ENCODE peak calls at places on chromosome X, in nine cellular contexts. One of them, this sample, is unnamed.

GRCh38 chrX:154401045-154401799 is 3.0 kb downstream of the RPL10 start:
- DNase-seq in lung: no peak
- DNase-seq in fibroblast of lung: peak; percentile 19
- DNase-seq in esophagus muscularis mucosa: no peak
- DNase-seq in colonic mucosa: no peak
- DNase-seq in GM13976: no peak
- DNase-seq in mammary epithelial cell: no peak
- DNase-seq in cardiac muscle cell: no peak
- DNase-seq in GM10248: no peak
- DNase-seq in this sample: no peak

GRCh38 chrX:9847071-9847470 is 60.8 kb downstream of the SHROOM2 start:
- DNase-seq in lung: no peak
- DNase-seq in fibroblast of lung: no peak
- DNase-seq in esophagus muscularis mucosa: no peak
- DNase-seq in colonic mucosa: no peak
- DNase-seq in GM13976: no peak
- DNase-seq in mammary epithelial cell: no peak
- DNase-seq in cardiac muscle cell: peak; percentile 44
- DNase-seq in GM10248: no peak
- DNase-seq in this sample: no peak

GRCh38 chrX:8726031-8726652 is 5.8 kb downstream of the ANOS1 start:
- DNase-seq in lung: no peak
- DNase-seq in fibroblast of lung: peak; percentile 11
- DNase-seq in esophagus muscularis mucosa: no peak
- DNase-seq in colonic mucosa: no peak
- DNase-seq in GM13976: no peak
- DNase-seq in mammary epithelial cell: peak; percentile 14
- DNase-seq in cardiac muscle cell: no peak
- DNase-seq in GM10248: no peak
- DNase-seq in this sample: no peak

GRCh38 chrX:3520458-3520857 is 174.0 kb upstream of the MXRA5 start:
- DNase-seq in lung: no peak
- DNase-seq in fibroblast of lung: no peak
- DNase-seq in esophagus muscularis mucosa: no peak
- DNase-seq in colonic mucosa: no peak
- DNase-seq in GM13976: no peak
- DNase-seq in mammary epithelial cell: no peak
- DNase-seq in cardiac muscle cell: no peak
- DNase-seq in GM10248: no peak
- DNase-seq in this sample: no peak

GRCh38 chrX:138847930-138848329 is 136.4 kb upstream of the FGF13 start:
- DNase-seq in lung: no peak
- DNase-seq in fibroblast of lung: peak; percentile 37
- DNase-seq in esophagus muscularis mucosa: no peak
- DNase-seq in colonic mucosa: no peak
- DNase-seq in GM13976: no peak
- DNase-seq in mammary epithelial cell: peak; percentile 9
- DNase-seq in cardiac muscle cell: peak; percentile 30
- DNase-seq in GM10248: no peak
- DNase-seq in this sample: no peak

GRCh38 chrX:19541931-19542330 is 26.6 kb upstream of the MAP3K15 start:
- DNase-seq in lung: no peak
- DNase-seq in fibroblast of lung: no peak
- DNase-seq in esophagus muscularis mucosa: no peak
- DNase-seq in colonic mucosa: no peak
- DNase-seq in GM13976: no peak
- DNase-seq in mammary epithelial cell: no peak
- DNase-seq in cardiac muscle cell: no peak
- DNase-seq in GM10248: no peak
- DNase-seq in this sample: no peak

GRCh38 chrX:136065044-136065671 is 79.9 kb downstream of the SLC9A6 start:
- DNase-seq in lung: peak; percentile 32
- DNase-seq in fibroblast of lung: peak; percentile 72
- DNase-seq in esophagus muscularis mucosa: no peak
- DNase-seq in colonic mucosa: no peak
- DNase-seq in GM13976: no peak
- DNase-seq in mammary epithelial cell: no peak
- DNase-seq in cardiac muscle cell: peak; percentile 5
- DNase-seq in GM10248: no peak
- DNase-seq in this sample: no peak

GRCh38 chrX:24371391-24371972 is 11.0 kb downstream of the SUPT20HL1 start:
- DNase-seq in lung: peak; percentile 44
- DNase-seq in fibroblast of lung: peak; percentile 54
- DNase-seq in esophagus muscularis mucosa: no peak
- DNase-seq in colonic mucosa: peak; percentile 70
- DNase-seq in GM13976: peak; percentile 76
- DNase-seq in mammary epithelial cell: peak; percentile 41
- DNase-seq in cardiac muscle cell: peak; percentile 87
- DNase-seq in GM10248: peak; percentile 71
- DNase-seq in this sample: no peak

GRCh38 chrX:20151689-20152088 is 10.1 kb upstream of the EIF1AX start:
- DNase-seq in lung: no peak
- DNase-seq in fibroblast of lung: no peak
- DNase-seq in esophagus muscularis mucosa: no peak
- DNase-seq in colonic mucosa: no peak
- DNase-seq in GM13976: no peak
- DNase-seq in mammary epithelial cell: no peak
- DNase-seq in cardiac muscle cell: no peak
- DNase-seq in GM10248: no peak
- DNase-seq in this sample: no peak

GRCh38 chrX:1316527-1316926 is 20.1 kb upstream of the IL3RA start:
- DNase-seq in lung: peak; percentile 72
- DNase-seq in fibroblast of lung: no peak
- DNase-seq in esophagus muscularis mucosa: no peak
- DNase-seq in colonic mucosa: peak; percentile 34
- DNase-seq in GM13976: no peak
- DNase-seq in mammary epithelial cell: no peak
- DNase-seq in cardiac muscle cell: no peak
- DNase-seq in GM10248: peak; percentile 6
- DNase-seq in this sample: no peak

GRCh38 chrX:54695231-54695630 is 102.8 kb downstream of the ITIH6 start:
- DNase-seq in lung: no peak
- DNase-seq in fibroblast of lung: peak; percentile 1
- DNase-seq in esophagus muscularis mucosa: no peak
- DNase-seq in colonic mucosa: no peak
- DNase-seq in GM13976: no peak
- DNase-seq in mammary epithelial cell: peak; percentile 44
- DNase-seq in cardiac muscle cell: peak; percentile 8
- DNase-seq in GM10248: no peak
- DNase-seq in this sample: no peak

GRCh38 chrX:54386314-54386713 is 28.5 kb upstream of the WNK3 start:
- DNase-seq in lung: no peak
- DNase-seq in fibroblast of lung: no peak
- DNase-seq in esophagus muscularis mucosa: no peak
- DNase-seq in colonic mucosa: no peak
- DNase-seq in GM13976: no peak
- DNase-seq in mammary epithelial cell: no peak
- DNase-seq in cardiac muscle cell: no peak
- DNase-seq in GM10248: no peak
- DNase-seq in this sample: no peak

GRCh38 chrX:33908074-33908473 is 224.0 kb downstream of the FAM47A start:
- DNase-seq in lung: no peak
- DNase-seq in fibroblast of lung: no peak
- DNase-seq in esophagus muscularis mucosa: no peak
- DNase-seq in colonic mucosa: no peak
- DNase-seq in GM13976: no peak
- DNase-seq in mammary epithelial cell: no peak
- DNase-seq in cardiac muscle cell: no peak
- DNase-seq in GM10248: no peak
- DNase-seq in this sample: no peak

GRCh38 chrX:92247076-92247475 is 467.9 kb downstream of the PCDH11X start:
- DNase-seq in lung: no peak
- DNase-seq in fibroblast of lung: peak; percentile 54
- DNase-seq in esophagus muscularis mucosa: no peak
- DNase-seq in colonic mucosa: no peak
- DNase-seq in GM13976: no peak
- DNase-seq in mammary epithelial cell: peak; percentile 26
- DNase-seq in cardiac muscle cell: no peak
- DNase-seq in GM10248: no peak
- DNase-seq in this sample: no peak

GRCh38 chrX:77597090-77597489 is 149.9 kb downstream of the FGF16 start:
- DNase-seq in lung: no peak
- DNase-seq in fibroblast of lung: peak; percentile 52
- DNase-seq in esophagus muscularis mucosa: no peak
- DNase-seq in colonic mucosa: no peak
- DNase-seq in GM13976: no peak
- DNase-seq in mammary epithelial cell: peak; percentile 8
- DNase-seq in cardiac muscle cell: peak; percentile 2
- DNase-seq in GM10248: no peak
- DNase-seq in this sample: no peak
- TF ChIP-seq CTCF in lung: no peak
- TF ChIP-seq CTCF in fibroblast of lung: peak; percentile 44
- TF ChIP-seq CTCF in esophagus muscularis mucosa: no peak
- TF ChIP-seq CTCF in colonic mucosa: no peak
- TF ChIP-seq CTCF in GM13976: no peak
- TF ChIP-seq CTCF in mammary epithelial cell: peak; percentile 24
- TF ChIP-seq CTCF in cardiac muscle cell: peak; percentile 40
- TF ChIP-seq CTCF in GM10248: no peak
- TF ChIP-seq CTCF in this sample: peak; percentile 15

DNA sequence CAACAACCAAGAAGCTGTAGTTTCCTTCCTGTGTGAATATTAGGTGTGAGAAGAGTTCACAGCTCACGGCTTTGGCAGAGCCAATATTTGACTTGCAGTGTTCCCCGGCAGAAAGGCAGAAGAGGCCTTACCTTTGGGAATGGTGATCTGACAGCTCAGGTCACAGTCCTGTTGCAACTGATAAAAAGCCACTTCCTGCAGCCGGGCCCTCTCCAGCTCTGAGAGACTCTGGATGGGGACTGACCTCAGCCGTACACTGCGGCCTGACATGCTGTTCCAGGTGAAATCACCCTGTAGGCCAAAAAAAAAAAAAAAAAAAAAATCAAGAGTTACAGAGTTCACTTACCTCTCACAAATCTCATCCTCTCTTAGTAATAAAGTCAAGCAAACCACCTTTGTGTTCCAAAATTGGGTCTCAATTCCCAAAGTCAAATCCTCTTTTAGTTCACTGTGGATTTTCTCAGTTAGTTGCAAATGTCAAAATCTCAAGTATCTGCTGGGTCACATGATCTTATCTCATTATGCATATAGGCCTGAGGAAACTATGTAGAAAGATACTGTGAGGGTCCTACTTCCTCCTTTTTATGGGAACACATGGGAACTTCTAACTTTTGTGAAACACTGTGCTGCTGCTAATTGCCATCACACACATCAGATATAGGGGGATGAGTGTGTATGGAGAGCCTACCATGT is 38.6 kb upstream of the AMELX start:
- DNase-seq in lung: no peak
- DNase-seq in fibroblast of lung: no peak
- DNase-seq in esophagus muscularis mucosa: no peak
- DNase-seq in colonic mucosa: no peak
- DNase-seq in GM13976: no peak
- DNase-seq in mammary epithelial cell: no peak
- DNase-seq in cardiac muscle cell: peak; percentile 21
- DNase-seq in GM10248: no peak
- DNase-seq in this sample: no peak
- TF ChIP-seq CTCF in lung: no peak
- TF ChIP-seq CTCF in fibroblast of lung: no peak
- TF ChIP-seq CTCF in esophagus muscularis mucosa: no peak
- TF ChIP-seq CTCF in colonic mucosa: no peak
- TF ChIP-seq CTCF in GM13976: no peak
- TF ChIP-seq CTCF in mammary epithelial cell: no peak
- TF ChIP-seq CTCF in cardiac muscle cell: no peak
- TF ChIP-seq CTCF in GM10248: no peak
- TF ChIP-seq CTCF in this sample: no peak

DNA sequence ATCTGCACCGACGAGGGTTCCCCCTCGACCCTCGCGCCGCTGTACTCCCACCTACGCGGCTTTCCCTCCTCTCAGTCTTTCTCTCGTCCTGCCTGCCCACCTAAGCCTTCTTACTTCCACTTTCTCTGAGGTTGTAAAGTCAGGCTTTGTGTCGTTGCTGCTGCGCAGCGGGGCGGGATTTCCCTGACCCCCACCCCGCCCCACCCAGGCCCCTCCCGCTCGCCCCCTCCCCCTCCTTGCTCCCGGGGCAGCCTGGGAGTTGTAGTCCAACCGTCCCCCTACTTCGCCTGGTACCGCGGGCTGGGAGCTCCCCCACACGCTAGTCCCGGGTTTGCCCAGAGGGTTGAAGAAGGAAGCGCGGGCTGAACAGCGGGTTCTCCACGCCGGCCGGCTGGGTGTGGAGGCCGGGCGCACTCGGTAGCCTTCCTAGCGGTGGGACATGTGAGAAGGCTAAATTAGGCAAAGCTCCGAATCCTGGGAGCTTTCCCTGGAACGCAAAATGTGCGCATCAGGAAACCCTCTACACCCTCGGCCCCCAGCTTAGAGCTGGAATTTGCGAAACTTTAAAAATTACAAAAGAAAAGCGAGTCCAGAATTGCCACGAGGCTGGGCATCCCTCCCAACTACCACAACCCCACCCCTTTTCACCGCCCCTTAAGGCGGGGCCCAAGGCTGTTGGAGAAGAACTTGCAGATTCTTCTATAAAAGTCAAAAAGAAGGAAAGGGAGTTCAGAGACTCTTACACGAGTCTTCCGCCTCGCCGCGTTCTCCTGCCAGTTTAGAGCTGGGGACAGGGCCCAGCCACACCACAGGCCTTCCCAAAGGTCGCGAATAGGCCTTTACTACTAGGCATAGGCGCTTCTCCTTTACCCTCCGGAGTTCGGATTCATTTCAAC is at the start of gene ATP11C:
- DNase-seq in lung: peak; percentile 81
- DNase-seq in fibroblast of lung: peak; percentile 87
- DNase-seq in esophagus muscularis mucosa: peak; percentile 93
- DNase-seq in colonic mucosa: peak; percentile 85
- DNase-seq in GM13976: peak; percentile 86
- DNase-seq in mammary epithelial cell: peak; percentile 78
- DNase-seq in cardiac muscle cell: peak; percentile 81
- DNase-seq in GM10248: peak; percentile 83
- DNase-seq in this sample: peak; percentile 14
- TF ChIP-seq CTCF in lung: no peak
- TF ChIP-seq CTCF in fibroblast of lung: no peak
- TF ChIP-seq CTCF in esophagus muscularis mucosa: no peak
- TF ChIP-seq CTCF in colonic mucosa: no peak
- TF ChIP-seq CTCF in GM13976: peak; percentile 14
- TF ChIP-seq CTCF in mammary epithelial cell: no peak
- TF ChIP-seq CTCF in cardiac muscle cell: no peak
- TF ChIP-seq CTCF in GM10248: peak; percentile 43
- TF ChIP-seq CTCF in this sample: no peak

DNA sequence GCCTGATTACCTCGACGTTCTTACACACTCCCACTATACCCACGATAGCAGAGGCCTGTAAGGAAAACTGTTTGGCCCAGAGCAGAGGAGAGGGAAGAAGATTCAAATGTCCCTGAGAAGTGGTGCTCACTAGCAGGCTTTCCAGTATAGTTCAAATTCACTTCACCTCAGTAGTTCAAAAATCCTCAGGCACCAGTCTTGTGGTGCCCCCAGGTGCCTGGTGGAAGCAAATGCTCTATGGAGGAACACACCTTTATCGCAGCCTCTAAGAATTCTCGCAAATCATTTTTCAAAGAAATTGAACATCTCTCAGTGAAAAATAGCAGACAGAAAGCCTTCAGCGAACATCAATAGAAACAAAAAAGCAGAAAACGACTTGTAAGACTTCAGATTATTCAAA is 12.2 kb upstream of the MTMR1 start:
- DNase-seq in lung: no peak
- DNase-seq in fibroblast of lung: peak; percentile 28
- DNase-seq in esophagus muscularis mucosa: no peak
- DNase-seq in colonic mucosa: no peak
- DNase-seq in GM13976: no peak
- DNase-seq in mammary epithelial cell: peak; percentile 37
- DNase-seq in cardiac muscle cell: peak; percentile 28
- DNase-seq in GM10248: peak; percentile 12
- DNase-seq in this sample: no peak
- TF ChIP-seq CTCF in lung: no peak
- TF ChIP-seq CTCF in fibroblast of lung: peak; percentile 29
- TF ChIP-seq CTCF in esophagus muscularis mucosa: peak; percentile 14
- TF ChIP-seq CTCF in colonic mucosa: peak; percentile 19
- TF ChIP-seq CTCF in GM13976: peak; percentile 5
- TF ChIP-seq CTCF in mammary epithelial cell: peak; percentile 37
- TF ChIP-seq CTCF in cardiac muscle cell: peak; percentile 38
- TF ChIP-seq CTCF in GM10248: no peak
- TF ChIP-seq CTCF in this sample: peak; percentile 56

This sample was measured in D721Med.